ENCODE peak calls at places on chromosomes 16 and 17, in four cellular contexts. One of them, this sample, is unnamed.

GRCh38 chr17:80524150-80524712 is 20.4 kb upstream of the RPTOR start:
- DNase-seq in H1: no peak
- DNase-seq in H9: no peak
- DNase-seq in mesendoderm: no peak
- DNase-seq in this sample: no peak

GRCh38 chr16:12081048-12081404 is 104.5 kb downstream of the SNX29 start:
- DNase-seq in H1: no peak
- DNase-seq in H9: no peak
- DNase-seq in mesendoderm: no peak
- DNase-seq in this sample: no peak

GRCh38 chr17:69227536-69227935 is 1.1 kb downstream of the ABCA10 start:
- DNase-seq in H1: no peak
- DNase-seq in H9: no peak
- DNase-seq in mesendoderm: no peak
- DNase-seq in this sample: no peak

GRCh38 chr17:74759243-74759801 is 10.9 kb downstream of the NHERF1 start:
- DNase-seq in H1: no peak
- DNase-seq in H9: no peak
- DNase-seq in mesendoderm: no peak
- DNase-seq in this sample: no peak

GRCh38 chr16:78045865-78046581 is 23.7 kb downstream of the CLEC3A start:
- DNase-seq in H1: peak
- DNase-seq in H9: peak
- DNase-seq in mesendoderm: peak
- DNase-seq in this sample: peak

GRCh38 chr17:56395787-56396186 is 197.7 kb upstream of the NOG start:
- DNase-seq in H1: no peak
- DNase-seq in H9: no peak
- DNase-seq in mesendoderm: no peak
- DNase-seq in this sample: no peak

GRCh38 chr17:44960654-44961053 is 7.4 kb downstream of the C1QL1 start:
- DNase-seq in H1: no peak
- DNase-seq in H9: no peak
- DNase-seq in mesendoderm: no peak
- DNase-seq in this sample: no peak

GRCh38 chr16:1876468-1876867 is 4.5 kb upstream of the MEIOB start:
- DNase-seq in H1: no peak
- DNase-seq in H9: no peak
- DNase-seq in mesendoderm: no peak
- DNase-seq in this sample: no peak

GRCh38 chr16:89004209-89004831 is 27.3 kb upstream of the CBFA2T3 start:
- DNase-seq in H1: no peak
- DNase-seq in H9: no peak
- DNase-seq in mesendoderm: no peak
- DNase-seq in this sample: no peak

GRCh38 chr17:75861927-75862317 is 6.8 kb upstream of the WBP2 start:
- DNase-seq in H1: no peak
- DNase-seq in H9: no peak
- DNase-seq in mesendoderm: no peak
- DNase-seq in this sample: no peak

GRCh38 chr16:88833086-88833485 is 21.4 kb upstream of the APRT start:
- DNase-seq in H1: no peak
- DNase-seq in H9: no peak
- DNase-seq in mesendoderm: no peak
- DNase-seq in this sample: no peak

GRCh38 chr17:63834431-63835166 is 7.1 kb upstream of the FTSJ3 start:
- DNase-seq in H1: peak
- DNase-seq in H9: peak
- DNase-seq in mesendoderm: peak
- DNase-seq in this sample: peak

GRCh38 chr16:89314357-89314756 is 96.9 kb downstream of the ZNF778 start:
- DNase-seq in H1: no peak
- DNase-seq in H9: no peak
- DNase-seq in mesendoderm: no peak
- DNase-seq in this sample: no peak

GRCh38 chr16:81650982-81651562 is 128.0 kb upstream of the PLCG2 start:
- DNase-seq in H1: no peak
- DNase-seq in H9: peak
- DNase-seq in mesendoderm: peak
- DNase-seq in this sample: no peak

GRCh38 chr17:58621174-58621573 is 70.7 kb downstream of the TEX14 start:
- DNase-seq in H1: no peak
- DNase-seq in H9: no peak
- DNase-seq in mesendoderm: no peak
- DNase-seq in this sample: no peak

GRCh38 chr17:22512057-22512456 is 819.7 kb downstream of the KCNJ18 start:
- DNase-seq in H1: no peak
- DNase-seq in H9: no peak
- DNase-seq in mesendoderm: no peak
- DNase-seq in this sample: no peak

GRCh38 chr16:65731840-65732239 is 610.0 kb upstream of the CDH11 start:
- DNase-seq in H1: no peak
- DNase-seq in H9: no peak
- DNase-seq in mesendoderm: no peak
- DNase-seq in this sample: peak

GRCh38 chr16:2853531-2854073 is 4.4 kb downstream of the PRSS22 start:
- DNase-seq in H1: no peak
- DNase-seq in H9: no peak
- DNase-seq in mesendoderm: no peak
- DNase-seq in this sample: no peak

GRCh38 chr17:17537311-17538099 is 41.3 kb upstream of the RASD1 start:
- DNase-seq in H1: no peak
- DNase-seq in H9: no peak
- DNase-seq in mesendoderm: no peak
- DNase-seq in this sample: peak

GRCh38 chr16:84730406-84731106 is 30.8 kb downstream of the USP10 start:
- DNase-seq in H1: no peak
- DNase-seq in H9: no peak
- DNase-seq in mesendoderm: peak
- DNase-seq in this sample: peak

GRCh38 chr16:48501516-48502377 is 108.2 kb downstream of the N4BP1 start:
- DNase-seq in H1: no peak
- DNase-seq in H9: no peak
- DNase-seq in mesendoderm: peak
- DNase-seq in this sample: no peak

GRCh38 chr17:62790554-62790953 is 17.6 kb downstream of the MARCHF10 start:
- DNase-seq in H1: no peak
- DNase-seq in H9: no peak
- DNase-seq in mesendoderm: no peak
- DNase-seq in this sample: peak

GRCh38 chr17:79562117-79562805 is 48.6 kb downstream of the RBFOX3 start:
- DNase-seq in H1: no peak
- DNase-seq in H9: no peak
- DNase-seq in mesendoderm: no peak
- DNase-seq in this sample: no peak

GRCh38 chr17:68457168-68457538 is at the start of gene WIPI1:
- DNase-seq in H1: no peak
- DNase-seq in H9: no peak
- DNase-seq in mesendoderm: no peak
- DNase-seq in this sample: no peak

GRCh38 chr16:228917-229730 is at the start of gene LUC7L:
- DNase-seq in H1: peak
- DNase-seq in H9: peak
- DNase-seq in mesendoderm: peak
- DNase-seq in this sample: peak

GRCh38 chr16:2475413-2476344 is 752 bp downstream of the TBC1D24 start:
- DNase-seq in H1: no peak
- DNase-seq in H9: peak
- DNase-seq in mesendoderm: peak
- DNase-seq in this sample: no peak

GRCh38 chr17:47615766-47616424 is 33.8 kb upstream of the KPNB1 start:
- DNase-seq in H1: no peak
- DNase-seq in H9: no peak
- DNase-seq in mesendoderm: peak
- DNase-seq in this sample: peak

GRCh38 chr17:59963738-59964454 is 644 bp downstream of the RNFT1 start:
- DNase-seq in H1: no peak
- DNase-seq in H9: no peak
- DNase-seq in mesendoderm: peak
- DNase-seq in this sample: peak

GRCh38 chr17:17782425-17783120 is 54.2 kb downstream of the SREBF1 start:
- DNase-seq in H1: no peak
- DNase-seq in H9: peak
- DNase-seq in mesendoderm: peak
- DNase-seq in this sample: no peak

GRCh38 chr17:75087558-75088453 is at the start of gene SLC16A5:
- DNase-seq in H1: peak
- DNase-seq in H9: peak
- DNase-seq in mesendoderm: peak
- DNase-seq in this sample: peak

DNA sequence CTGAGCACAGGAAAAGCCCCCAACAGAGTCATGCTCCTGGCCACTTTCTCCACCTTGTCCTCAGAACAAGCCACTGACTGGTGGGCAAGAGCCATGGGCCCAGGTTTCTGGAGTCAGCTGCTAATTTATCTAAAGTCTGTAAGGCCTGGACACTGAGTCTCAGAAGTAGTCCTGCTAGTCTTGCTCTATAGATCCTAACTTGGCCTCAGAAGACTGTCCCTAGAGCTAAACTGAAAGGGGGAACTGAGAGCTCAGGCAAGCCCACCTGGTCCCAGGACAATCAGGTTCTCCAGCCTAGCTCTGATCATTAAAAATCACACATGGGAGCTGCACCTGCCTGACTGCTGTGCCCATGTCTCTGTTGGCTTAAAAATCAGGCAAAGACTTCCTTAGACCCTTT is 485.8 kb downstream of the SLC39A11 start:
- DNase-seq in H1: no peak
- DNase-seq in H9: no peak
- DNase-seq in mesendoderm: no peak
- DNase-seq in this sample: no peak
- H4K5ac ChIP-seq in H1: no peak
- H4K5ac ChIP-seq in H9: no peak
- H4K5ac ChIP-seq in mesendoderm: no peak
- H4K5ac ChIP-seq in this sample: no peak

DNA sequence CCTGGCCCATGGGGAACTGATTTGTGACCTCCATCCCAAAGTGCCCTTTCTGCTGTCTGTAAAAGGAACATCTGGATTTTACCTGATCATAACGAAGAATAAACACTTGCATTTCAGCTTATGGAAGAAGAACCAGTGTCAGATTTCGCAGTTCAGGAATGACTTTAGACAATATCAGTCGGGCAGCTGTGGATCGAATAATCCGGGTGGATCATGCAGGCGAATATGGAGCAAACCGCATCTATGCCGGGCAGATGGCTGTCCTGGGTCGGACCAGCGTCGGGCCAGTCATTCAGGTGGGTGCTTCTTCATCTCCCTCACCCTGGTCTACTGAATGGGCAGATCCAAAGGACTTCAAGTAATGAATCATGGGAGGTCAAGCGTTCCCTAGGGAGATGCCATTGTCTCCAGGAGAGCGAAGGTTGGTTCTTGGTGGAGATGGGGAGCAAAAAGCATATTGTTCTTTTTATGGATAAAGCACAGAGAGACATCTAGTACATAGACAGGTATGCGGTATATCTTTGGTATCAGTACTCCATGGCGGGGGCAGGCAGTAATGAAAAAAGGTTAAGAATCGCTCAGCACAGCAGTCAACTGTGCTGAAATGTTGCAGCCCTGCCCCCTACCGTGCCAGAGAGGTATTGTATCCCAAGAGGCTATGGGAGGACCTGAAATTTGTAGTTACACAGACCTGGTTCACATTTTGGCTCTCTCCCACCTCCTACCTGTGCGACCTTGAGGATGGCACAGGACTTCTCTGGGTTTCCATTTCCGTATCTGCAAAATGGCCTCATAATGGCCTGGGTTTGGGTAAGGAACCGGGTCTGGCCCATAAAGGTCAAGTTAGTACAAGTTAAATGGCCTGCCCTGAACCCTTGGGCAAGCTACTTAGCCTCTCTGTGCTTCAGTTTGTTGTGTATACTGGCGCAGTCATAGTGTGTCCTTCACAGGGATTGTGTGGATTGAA is 4.7 kb downstream of the COQ7 start:
- DNase-seq in H1: no peak
- DNase-seq in H9: peak
- DNase-seq in mesendoderm: peak
- DNase-seq in this sample: peak
- H2AK5ac ChIP-seq in H1: no peak
- H2AK5ac ChIP-seq in H9: no peak
- H2AK5ac ChIP-seq in mesendoderm: no peak
- H2AK5ac ChIP-seq in this sample: no peak

GRCh38 chr17:1707107-1707506 is 3.1 kb downstream of the TLCD2 start:
- DNase-seq in H1: no peak
- DNase-seq in H9: no peak
- DNase-seq in mesendoderm: no peak
- DNase-seq in this sample: no peak

GRCh38 chr17:1709971-1710806 is at the start of gene TLCD2:
- DNase-seq in H1: no peak
- DNase-seq in H9: peak
- DNase-seq in mesendoderm: peak
- DNase-seq in this sample: peak

GRCh38 chr17:1703063-1703462 is 7.1 kb downstream of the TLCD2 start:
- DNase-seq in H1: no peak
- DNase-seq in H9: no peak
- DNase-seq in mesendoderm: no peak
- DNase-seq in this sample: peak

GRCh38 chr17:1709403-1709891 is 730 bp downstream of the TLCD2 start:
- DNase-seq in H1: no peak
- DNase-seq in H9: peak
- DNase-seq in mesendoderm: no peak
- DNase-seq in this sample: no peak

DNA sequence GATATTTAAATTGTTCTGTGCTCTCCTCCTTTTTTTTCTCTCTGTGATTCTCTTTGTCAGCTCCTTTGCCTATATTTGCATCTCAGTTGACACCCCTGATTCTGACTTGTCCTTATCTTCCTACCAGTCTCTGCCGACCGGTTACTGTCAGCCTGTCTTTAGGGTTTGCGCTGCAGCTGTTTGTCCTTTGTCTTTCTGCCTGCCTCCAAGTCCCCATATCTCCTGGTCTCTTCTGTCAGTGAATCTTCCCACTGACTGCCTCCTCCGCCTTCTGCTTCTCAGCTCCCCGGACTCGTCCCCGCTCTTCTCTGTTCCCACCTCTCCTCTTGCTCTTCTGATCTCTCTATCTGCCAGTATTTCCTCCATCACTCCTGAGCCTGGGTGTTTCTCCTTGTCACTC is 5.2 kb downstream of the TLCD2 start:
- DNase-seq in H1: no peak
- DNase-seq in H9: no peak
- DNase-seq in mesendoderm: no peak
- DNase-seq in this sample: no peak
- H4K5ac ChIP-seq in H1: no peak
- H4K5ac ChIP-seq in H9: no peak
- H4K5ac ChIP-seq in mesendoderm: no peak
- H4K5ac ChIP-seq in this sample: no peak

GRCh38 chr17:50943575-50943933 is 77.4 kb upstream of the TOB1 start:
- DNase-seq in H1: no peak
- DNase-seq in H9: peak
- DNase-seq in mesendoderm: no peak
- DNase-seq in this sample: no peak

GRCh38 chr17:50945779-50946222 is 79.6 kb upstream of the TOB1 start:
- DNase-seq in H1: no peak
- DNase-seq in H9: peak
- DNase-seq in mesendoderm: no peak
- DNase-seq in this sample: no peak

GRCh38 chr17:50946223-50946890 is 80.2 kb upstream of the TOB1 start:
- DNase-seq in H1: no peak
- DNase-seq in H9: peak
- DNase-seq in mesendoderm: no peak
- DNase-seq in this sample: no peak

GRCh38 chr17:50944902-50945720 is 79.0 kb upstream of the TOB1 start:
- DNase-seq in H1: no peak
- DNase-seq in H9: no peak
- DNase-seq in mesendoderm: no peak
- DNase-seq in this sample: no peak

GRCh38 chr17:50944054-50944901 is 78.1 kb upstream of the TOB1 start:
- DNase-seq in H1: no peak
- DNase-seq in H9: peak
- DNase-seq in mesendoderm: peak
- DNase-seq in this sample: peak
- H2AK5ac ChIP-seq in H1: no peak
- H2AK5ac ChIP-seq in H9: no peak
- H2AK5ac ChIP-seq in mesendoderm: no peak
- H2AK5ac ChIP-seq in this sample: peak